ENCODE peak calls at places on chromosomes 11 and 22, in seven cellular contexts. P, M, A, O, X, L and Y are unnamed samples.

GRCh38 chr22:27937453-27937852 is 18.4 kb upstream of the PITPNB start:
- DNase-seq in P (no peak), L (no peak), A (no peak), X (no peak), M (no peak), O (no peak), Y (no peak)

GRCh38 chr11:129766858-129767604 is 48.6 kb upstream of the TMEM45B start:
- DNase-seq in L (peak), P (no peak), O (peak), M (no peak), A (peak), X (peak), Y (peak)

GRCh38 chr11:58616594-58616993 is 5.9 kb upstream of the CNTF start:
- DNase-seq in O (no peak), L (peak), M (peak), A (no peak), X (peak), P (no peak), Y (peak)

GRCh38 chr11:112229159-112229558 is 2.9 kb downstream of the PTS start:
- DNase-seq in M (no peak), L (no peak), X (no peak), P (no peak), O (no peak), A (no peak), Y (no peak)

GRCh38 chr22:50314455-50315288 is 7.2 kb upstream of the PLXNB2 start:
- DNase-seq in L (no peak), P (no peak), X (no peak), O (peak), M (peak), A (peak), Y (no peak)

GRCh38 chr11:43212279-43212678 is 99.5 kb upstream of the API5 start:
- DNase-seq in P (no peak), L (no peak), O (no peak), X (no peak), A (no peak), M (no peak), Y (no peak)

GRCh38 chr11:107385361-107385982 is 72.2 kb downstream of the CWF19L2 start:
- DNase-seq in M (no peak), O (no peak), L (peak), A (no peak), X (peak), P (no peak), Y (peak)

GRCh38 chr11:57306156-57306876 is 18.4 kb downstream of the TNKS1BP1 start:
- DNase-seq in X (no peak), M (no peak), L (no peak), A (no peak), O (no peak), P (no peak), Y (no peak)

GRCh38 chr11:61357233-61357893 is 4.3 kb downstream of the CYB561A3 start:
- DNase-seq in M (no peak), O (no peak), X (no peak), P (no peak), A (no peak), L (no peak), Y (no peak)

GRCh38 chr11:2302844-2303626 is 1.2 kb downstream of the TSPAN32 start:
- DNase-seq in X (no peak), O (no peak), M (peak), A (no peak), P (no peak), L (no peak), Y (no peak)

GRCh38 chr11:94493146-94493442 is 550 bp downstream of the MRE11 start:
- DNase-seq in P (no peak), L (no peak), A (no peak), O (no peak), X (no peak), M (no peak), Y (peak)

GRCh38 chr11:127362754-127363153 is 362.2 kb upstream of the KIRREL3 start:
- DNase-seq in O (no peak), P (no peak), M (no peak), X (no peak), A (no peak), L (no peak), Y (no peak)